ENCODE peak calls at places on chromosome 3, in eight cellular contexts. One of them, this sample, is unnamed.
A peak's percentile ranks its signal among the peaks of the same experiment; 100 is the strongest.

GRCh38 chr3:177744873-177745646 is 547.8 kb upstream of the TBL1XR1 start:
- DNase-seq in upper lobe of right lung: peak; percentile 66
- DNase-seq in gastrocnemius medialis: no peak
- DNase-seq in colonic mucosa: no peak
- DNase-seq in BJ: no peak
- DNase-seq in aorta: no peak
- DNase-seq in naive thymus-derived CD4-positive, alpha-beta T cell: no peak
- DNase-seq in CD4-positive, CD25-positive, alpha-beta regulatory T cell: no peak
- DNase-seq in this sample: no peak

GRCh38 chr3:74613060-74613459 is 1.4 kb downstream of the CNTN3 start:
- DNase-seq in upper lobe of right lung: no peak
- DNase-seq in gastrocnemius medialis: no peak
- DNase-seq in colonic mucosa: no peak
- DNase-seq in BJ: peak; percentile 30
- DNase-seq in aorta: no peak
- DNase-seq in naive thymus-derived CD4-positive, alpha-beta T cell: no peak
- DNase-seq in CD4-positive, CD25-positive, alpha-beta regulatory T cell: no peak
- DNase-seq in this sample: no peak

GRCh38 chr3:170346481-170347125 is 10.9 kb upstream of the SKIL start:
- DNase-seq in upper lobe of right lung: no peak
- DNase-seq in gastrocnemius medialis: no peak
- DNase-seq in colonic mucosa: no peak
- DNase-seq in BJ: no peak
- DNase-seq in aorta: no peak
- DNase-seq in naive thymus-derived CD4-positive, alpha-beta T cell: no peak
- DNase-seq in CD4-positive, CD25-positive, alpha-beta regulatory T cell: no peak
- DNase-seq in this sample: no peak

GRCh38 chr3:17645074-17645698 is 97.2 kb downstream of the TBC1D5 start:
- DNase-seq in upper lobe of right lung: no peak
- DNase-seq in gastrocnemius medialis: no peak
- DNase-seq in colonic mucosa: peak; percentile 50
- DNase-seq in BJ: no peak
- DNase-seq in aorta: no peak
- DNase-seq in naive thymus-derived CD4-positive, alpha-beta T cell: peak; percentile 19
- DNase-seq in CD4-positive, CD25-positive, alpha-beta regulatory T cell: peak; percentile 26
- DNase-seq in this sample: peak; percentile 35

GRCh38 chr3:36650271-36650671 is 114.1 kb downstream of the DCLK3 start:
- DNase-seq in upper lobe of right lung: no peak
- DNase-seq in gastrocnemius medialis: no peak
- DNase-seq in colonic mucosa: no peak
- DNase-seq in BJ: peak; percentile 63
- DNase-seq in aorta: no peak
- DNase-seq in naive thymus-derived CD4-positive, alpha-beta T cell: no peak
- DNase-seq in CD4-positive, CD25-positive, alpha-beta regulatory T cell: no peak
- DNase-seq in this sample: no peak

GRCh38 chr3:100277255-100277800 is 16.5 kb downstream of the TBC1D23 start:
- DNase-seq in upper lobe of right lung: no peak
- DNase-seq in gastrocnemius medialis: no peak
- DNase-seq in colonic mucosa: no peak
- DNase-seq in BJ: no peak
- DNase-seq in aorta: no peak
- DNase-seq in naive thymus-derived CD4-positive, alpha-beta T cell: no peak
- DNase-seq in CD4-positive, CD25-positive, alpha-beta regulatory T cell: no peak
- DNase-seq in this sample: no peak

GRCh38 chr3:12454808-12455121 is 29.5 kb upstream of the TSEN2 start:
- DNase-seq in upper lobe of right lung: no peak
- DNase-seq in gastrocnemius medialis: no peak
- DNase-seq in colonic mucosa: no peak
- DNase-seq in BJ: no peak
- DNase-seq in aorta: no peak
- DNase-seq in naive thymus-derived CD4-positive, alpha-beta T cell: no peak
- DNase-seq in CD4-positive, CD25-positive, alpha-beta regulatory T cell: no peak
- DNase-seq in this sample: no peak

GRCh38 chr3:183507551-183507950 is 48.0 kb downstream of the KLHL6 start:
- DNase-seq in upper lobe of right lung: no peak
- DNase-seq in gastrocnemius medialis: no peak
- DNase-seq in colonic mucosa: no peak
- DNase-seq in BJ: no peak
- DNase-seq in aorta: no peak
- DNase-seq in naive thymus-derived CD4-positive, alpha-beta T cell: no peak
- DNase-seq in CD4-positive, CD25-positive, alpha-beta regulatory T cell: no peak
- DNase-seq in this sample: no peak

GRCh38 chr3:46405301-46406079 is 1.4 kb downstream of the CCR5AS start:
- DNase-seq in upper lobe of right lung: peak; percentile 82
- DNase-seq in gastrocnemius medialis: no peak
- DNase-seq in colonic mucosa: peak; percentile 82
- DNase-seq in BJ: no peak
- DNase-seq in aorta: no peak
- DNase-seq in naive thymus-derived CD4-positive, alpha-beta T cell: no peak
- DNase-seq in CD4-positive, CD25-positive, alpha-beta regulatory T cell: no peak
- DNase-seq in this sample: no peak

GRCh38 chr3:196323723-196324122 is 5.7 kb upstream of the DYNLT2B start:
- DNase-seq in upper lobe of right lung: no peak
- DNase-seq in gastrocnemius medialis: no peak
- DNase-seq in colonic mucosa: no peak
- DNase-seq in BJ: no peak
- DNase-seq in aorta: no peak
- DNase-seq in naive thymus-derived CD4-positive, alpha-beta T cell: no peak
- DNase-seq in CD4-positive, CD25-positive, alpha-beta regulatory T cell: no peak
- DNase-seq in this sample: peak; percentile 28

GRCh38 chr3:171457263-171458055 is 2.7 kb downstream of the TNIK start:
- DNase-seq in upper lobe of right lung: no peak
- DNase-seq in gastrocnemius medialis: no peak
- DNase-seq in colonic mucosa: peak; percentile 56
- DNase-seq in BJ: no peak
- DNase-seq in aorta: no peak
- DNase-seq in naive thymus-derived CD4-positive, alpha-beta T cell: peak; percentile 10
- DNase-seq in CD4-positive, CD25-positive, alpha-beta regulatory T cell: peak; percentile 39
- DNase-seq in this sample: no peak
- H3K4me3 ChIP-seq in upper lobe of right lung: peak overlapping the region; percentile 78
- H3K4me3 ChIP-seq in gastrocnemius medialis: peak overlapping the region; percentile 77
- H3K4me3 ChIP-seq in colonic mucosa: peak overlapping the region; percentile 78
- H3K4me3 ChIP-seq in BJ: no peak overlapping the region
- H3K4me3 ChIP-seq in aorta: no peak overlapping the region
- H3K4me3 ChIP-seq in naive thymus-derived CD4-positive, alpha-beta T cell: peak overlapping the region; percentile 87
- H3K4me3 ChIP-seq in CD4-positive, CD25-positive, alpha-beta regulatory T cell: peak overlapping the region; percentile 99
- H3K4me3 ChIP-seq in this sample: no peak overlapping the region

GRCh38 chr3:108441081-108441507 is 69.3 kb downstream of the MYH15 start:
- DNase-seq in upper lobe of right lung: no peak
- DNase-seq in gastrocnemius medialis: no peak
- DNase-seq in colonic mucosa: no peak
- DNase-seq in BJ: no peak
- DNase-seq in aorta: no peak
- DNase-seq in naive thymus-derived CD4-positive, alpha-beta T cell: no peak
- DNase-seq in CD4-positive, CD25-positive, alpha-beta regulatory T cell: no peak
- DNase-seq in this sample: no peak

GRCh38 chr3:108441528-108441927 is 68.9 kb downstream of the MYH15 start:
- DNase-seq in upper lobe of right lung: no peak
- DNase-seq in gastrocnemius medialis: no peak
- DNase-seq in colonic mucosa: no peak
- DNase-seq in BJ: no peak
- DNase-seq in aorta: no peak
- DNase-seq in naive thymus-derived CD4-positive, alpha-beta T cell: no peak
- DNase-seq in CD4-positive, CD25-positive, alpha-beta regulatory T cell: no peak
- DNase-seq in this sample: no peak

GRCh38 chr3:108433928-108434327 is 76.5 kb downstream of the MYH15 start:
- DNase-seq in upper lobe of right lung: no peak
- DNase-seq in gastrocnemius medialis: no peak
- DNase-seq in colonic mucosa: no peak
- DNase-seq in BJ: no peak
- DNase-seq in aorta: no peak
- DNase-seq in naive thymus-derived CD4-positive, alpha-beta T cell: no peak
- DNase-seq in CD4-positive, CD25-positive, alpha-beta regulatory T cell: no peak
- DNase-seq in this sample: no peak

GRCh38 chr3:108438542-108438941 is 71.9 kb downstream of the MYH15 start:
- DNase-seq in upper lobe of right lung: no peak
- DNase-seq in gastrocnemius medialis: no peak
- DNase-seq in colonic mucosa: no peak
- DNase-seq in BJ: no peak
- DNase-seq in aorta: no peak
- DNase-seq in naive thymus-derived CD4-positive, alpha-beta T cell: no peak
- DNase-seq in CD4-positive, CD25-positive, alpha-beta regulatory T cell: no peak
- DNase-seq in this sample: no peak

DNA sequence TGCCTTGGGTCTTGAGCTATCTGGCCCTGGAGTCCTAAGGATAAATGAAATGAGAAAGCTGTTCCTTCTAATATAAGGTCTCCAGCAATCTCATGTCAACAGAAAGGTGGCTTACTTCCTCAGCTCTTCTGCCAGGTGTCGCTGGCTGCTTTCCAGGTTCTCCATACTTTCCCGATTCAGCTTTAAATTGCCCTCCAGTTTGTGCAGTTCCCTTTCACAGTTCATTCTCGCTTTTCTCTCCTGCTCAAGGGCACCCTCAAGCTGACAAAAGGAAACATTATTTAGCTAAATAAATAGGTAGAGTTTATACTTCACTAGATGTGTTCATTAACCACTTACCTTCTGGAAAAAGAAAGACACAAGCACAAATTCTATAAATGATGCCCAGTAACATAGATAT is 73.0 kb downstream of the MYH15 start:
- DNase-seq in upper lobe of right lung: no peak
- DNase-seq in gastrocnemius medialis: no peak
- DNase-seq in colonic mucosa: peak; percentile 85
- DNase-seq in BJ: no peak
- DNase-seq in aorta: no peak
- DNase-seq in naive thymus-derived CD4-positive, alpha-beta T cell: no peak
- DNase-seq in CD4-positive, CD25-positive, alpha-beta regulatory T cell: no peak
- DNase-seq in this sample: no peak
- H3K4me3 ChIP-seq in upper lobe of right lung: no peak overlapping the region
- H3K4me3 ChIP-seq in gastrocnemius medialis: no peak overlapping the region
- H3K4me3 ChIP-seq in colonic mucosa: no peak overlapping the region
- H3K4me3 ChIP-seq in BJ: no peak overlapping the region
- H3K4me3 ChIP-seq in aorta: no peak overlapping the region
- H3K4me3 ChIP-seq in naive thymus-derived CD4-positive, alpha-beta T cell: no peak overlapping the region
- H3K4me3 ChIP-seq in CD4-positive, CD25-positive, alpha-beta regulatory T cell: no peak overlapping the region
- H3K4me3 ChIP-seq in this sample: no peak overlapping the region

DNA sequence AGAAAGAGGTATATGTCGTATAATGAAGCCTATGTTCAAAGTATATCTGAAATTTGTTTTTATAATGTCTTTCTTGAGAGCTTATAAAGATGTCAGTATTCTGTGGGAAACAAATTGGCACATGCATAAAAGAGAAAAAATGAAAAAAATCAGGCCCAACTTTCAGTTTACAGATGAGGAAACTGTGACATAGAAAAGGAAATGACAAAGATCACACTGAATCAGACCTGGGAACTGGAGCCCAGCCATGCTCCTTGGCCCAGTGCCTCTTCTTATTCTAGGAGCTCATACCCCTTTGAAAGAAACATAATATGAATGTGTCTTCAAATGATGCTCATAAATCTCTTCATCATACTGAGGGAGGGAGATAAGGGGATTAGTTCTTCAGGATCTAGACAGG is 48.4 kb downstream of the TMEM44 start:
- DNase-seq in upper lobe of right lung: no peak
- DNase-seq in gastrocnemius medialis: no peak
- DNase-seq in colonic mucosa: no peak
- DNase-seq in BJ: no peak
- DNase-seq in aorta: no peak
- DNase-seq in naive thymus-derived CD4-positive, alpha-beta T cell: no peak
- DNase-seq in CD4-positive, CD25-positive, alpha-beta regulatory T cell: peak; percentile 27
- DNase-seq in this sample: no peak
- H3K4me3 ChIP-seq in upper lobe of right lung: peak overlapping the region; percentile 87
- H3K4me3 ChIP-seq in gastrocnemius medialis: peak overlapping the region; percentile 69
- H3K4me3 ChIP-seq in colonic mucosa: no peak overlapping the region
- H3K4me3 ChIP-seq in BJ: no peak overlapping the region
- H3K4me3 ChIP-seq in aorta: no peak overlapping the region
- H3K4me3 ChIP-seq in naive thymus-derived CD4-positive, alpha-beta T cell: no peak overlapping the region
- H3K4me3 ChIP-seq in CD4-positive, CD25-positive, alpha-beta regulatory T cell: peak overlapping the region; percentile 93
- H3K4me3 ChIP-seq in this sample: peak overlapping the region; percentile 96

DNA sequence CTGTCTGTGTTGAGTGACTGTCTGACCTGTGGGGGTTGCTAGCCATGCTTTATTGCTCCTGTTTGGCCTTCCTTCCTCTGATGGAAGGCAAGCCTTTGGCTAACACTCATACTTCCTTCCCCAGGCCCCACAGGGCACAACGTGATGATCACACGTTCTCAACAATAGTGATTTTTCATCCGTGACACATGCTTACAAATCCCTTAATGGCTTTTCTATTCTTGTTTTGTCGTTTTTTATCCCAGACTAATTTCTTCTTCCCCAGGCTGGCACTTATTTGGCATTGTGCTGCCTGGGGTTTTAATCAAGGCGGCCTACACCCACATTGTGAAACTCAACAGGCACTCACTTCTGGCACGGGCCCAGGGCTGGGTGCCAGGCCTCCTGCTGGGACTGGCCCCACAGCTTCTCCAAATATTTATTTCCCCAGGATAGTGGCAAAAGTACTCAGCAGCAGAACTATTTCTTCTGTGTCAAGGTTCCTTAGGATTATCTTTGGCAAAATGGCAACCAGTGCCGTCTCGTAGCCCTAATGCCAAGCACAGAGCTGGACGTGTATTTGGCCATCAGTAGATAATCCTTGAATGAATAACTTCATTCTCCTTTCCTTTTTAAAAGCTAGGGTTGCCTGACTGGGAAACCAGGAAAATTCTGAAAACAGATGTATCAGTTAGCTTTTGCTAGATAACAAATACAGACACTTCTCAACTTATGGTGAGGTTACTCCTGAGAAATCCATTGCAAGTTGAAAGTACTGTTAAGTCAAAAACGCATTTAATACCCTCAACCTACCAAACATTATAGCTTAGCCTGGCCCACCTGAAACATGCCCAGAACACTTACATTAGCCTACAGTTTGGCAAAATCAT is 30.6 kb downstream of the CMTM7 start:
- DNase-seq in upper lobe of right lung: peak; percentile 95
- DNase-seq in gastrocnemius medialis: peak; percentile 77
- DNase-seq in colonic mucosa: peak; percentile 93
- DNase-seq in BJ: peak; percentile 82
- DNase-seq in aorta: peak; percentile 93
- DNase-seq in naive thymus-derived CD4-positive, alpha-beta T cell: no peak
- DNase-seq in CD4-positive, CD25-positive, alpha-beta regulatory T cell: no peak
- DNase-seq in this sample: no peak
- H3K4me3 ChIP-seq in upper lobe of right lung: no peak overlapping the region
- H3K4me3 ChIP-seq in gastrocnemius medialis: no peak overlapping the region
- H3K4me3 ChIP-seq in colonic mucosa: no peak overlapping the region
- H3K4me3 ChIP-seq in BJ: no peak overlapping the region
- H3K4me3 ChIP-seq in aorta: no peak overlapping the region
- H3K4me3 ChIP-seq in naive thymus-derived CD4-positive, alpha-beta T cell: no peak overlapping the region
- H3K4me3 ChIP-seq in CD4-positive, CD25-positive, alpha-beta regulatory T cell: no peak overlapping the region
- H3K4me3 ChIP-seq in this sample: no peak overlapping the region

DNA sequence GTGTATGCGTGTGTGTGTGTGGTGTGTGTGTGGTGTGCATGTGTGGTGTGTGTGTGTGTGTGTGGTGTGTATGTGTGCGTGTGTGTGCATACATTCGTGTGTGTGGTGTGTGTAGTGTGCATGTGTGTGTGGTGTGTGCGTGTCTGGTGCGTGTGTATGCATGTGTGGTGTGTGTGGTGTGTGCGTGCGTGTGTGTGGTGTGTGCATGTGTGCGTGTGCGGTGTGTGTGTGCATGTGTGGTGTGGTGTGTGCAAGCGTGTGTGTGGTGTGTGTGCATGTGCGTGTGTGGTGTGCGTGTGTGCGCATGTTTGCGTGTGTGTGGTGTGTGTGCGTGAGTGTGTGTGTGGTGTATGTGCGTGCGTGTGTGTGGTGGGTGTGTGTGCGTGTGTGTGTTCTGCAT is 210.4 kb downstream of the LRTM1 start:
- DNase-seq in upper lobe of right lung: no peak
- DNase-seq in gastrocnemius medialis: no peak
- DNase-seq in colonic mucosa: no peak
- DNase-seq in BJ: no peak
- DNase-seq in aorta: no peak
- DNase-seq in naive thymus-derived CD4-positive, alpha-beta T cell: no peak
- DNase-seq in CD4-positive, CD25-positive, alpha-beta regulatory T cell: no peak
- DNase-seq in this sample: no peak
- H3K4me3 ChIP-seq in upper lobe of right lung: no peak overlapping the region
- H3K4me3 ChIP-seq in gastrocnemius medialis: no peak overlapping the region
- H3K4me3 ChIP-seq in colonic mucosa: no peak overlapping the region
- H3K4me3 ChIP-seq in BJ: no peak overlapping the region
- H3K4me3 ChIP-seq in aorta: no peak overlapping the region
- H3K4me3 ChIP-seq in naive thymus-derived CD4-positive, alpha-beta T cell: no peak overlapping the region
- H3K4me3 ChIP-seq in CD4-positive, CD25-positive, alpha-beta regulatory T cell: no peak overlapping the region
- H3K4me3 ChIP-seq in this sample: no peak overlapping the region